ENCODE peak calls at places on chromosomes 11 and 22, in eight cellular contexts. One of them, this sample, is unnamed.

GRCh38 chr11:10139081-10139480 is 154.9 kb downstream of the SBF2 start:
- DNase-seq in T-cell: no peak
- DNase-seq in SK-N-SH: no peak
- DNase-seq in activated naive CD8-positive, alpha-beta T cell treated with anti-CD3 and anti-CD28 coated beads for 36 hours: no peak
- DNase-seq in stromal cell of bone marrow: no peak
- DNase-seq in activated B cell treated with CpG ODN at 0.5 μM for 24 hours: no peak
- DNase-seq in IMR-90: no peak
- DNase-seq in fibroblast of pulmonary artery: no peak
- DNase-seq in this sample: no peak

GRCh38 chr11:16924826-16925494 is 89.3 kb downstream of the PLEKHA7 start:
- DNase-seq in SK-N-SH: peak; percentile 55
- DNase-seq in stromal cell of bone marrow: peak; percentile 19
- DNase-seq in T-cell: no peak
- DNase-seq in fibroblast of pulmonary artery: peak; percentile 25
- DNase-seq in IMR-90: no peak
- DNase-seq in activated naive CD8-positive, alpha-beta T cell treated with anti-CD3 and anti-CD28 coated beads for 36 hours: no peak
- DNase-seq in activated B cell treated with CpG ODN at 0.5 μM for 24 hours: no peak
- DNase-seq in this sample: no peak

GRCh38 chr22:21948390-21948789 is 4.3 kb downstream of the PPM1F start:
- DNase-seq in stromal cell of bone marrow: no peak
- DNase-seq in activated B cell treated with CpG ODN at 0.5 μM for 24 hours: no peak
- DNase-seq in T-cell: no peak
- DNase-seq in IMR-90: no peak
- DNase-seq in SK-N-SH: no peak
- DNase-seq in fibroblast of pulmonary artery: no peak
- DNase-seq in activated naive CD8-positive, alpha-beta T cell treated with anti-CD3 and anti-CD28 coated beads for 36 hours: no peak
- DNase-seq in this sample: no peak

GRCh38 chr11:83051760-83052671 is 19.7 kb downstream of the RAB30 start:
- DNase-seq in stromal cell of bone marrow: peak; percentile 97
- DNase-seq in activated naive CD8-positive, alpha-beta T cell treated with anti-CD3 and anti-CD28 coated beads for 36 hours: no peak
- DNase-seq in activated B cell treated with CpG ODN at 0.5 μM for 24 hours: no peak
- DNase-seq in IMR-90: peak; percentile 98
- DNase-seq in T-cell: no peak
- DNase-seq in SK-N-SH: no peak
- DNase-seq in fibroblast of pulmonary artery: peak; percentile 96
- DNase-seq in this sample: no peak

GRCh38 chr11:126391970-126392637 is 36.6 kb downstream of the ST3GAL4 start:
- DNase-seq in stromal cell of bone marrow: no peak
- DNase-seq in fibroblast of pulmonary artery: peak; percentile 35
- DNase-seq in SK-N-SH: no peak
- DNase-seq in activated B cell treated with CpG ODN at 0.5 μM for 24 hours: no peak
- DNase-seq in T-cell: no peak
- DNase-seq in IMR-90: no peak
- DNase-seq in activated naive CD8-positive, alpha-beta T cell treated with anti-CD3 and anti-CD28 coated beads for 36 hours: no peak
- DNase-seq in this sample: no peak

GRCh38 chr11:31779268-31779879 is 31.7 kb downstream of the PAX6 start:
- DNase-seq in activated B cell treated with CpG ODN at 0.5 μM for 24 hours: no peak
- DNase-seq in stromal cell of bone marrow: peak; percentile 42
- DNase-seq in activated naive CD8-positive, alpha-beta T cell treated with anti-CD3 and anti-CD28 coated beads for 36 hours: no peak
- DNase-seq in T-cell: no peak
- DNase-seq in SK-N-SH: no peak
- DNase-seq in IMR-90: peak; percentile 83
- DNase-seq in fibroblast of pulmonary artery: peak; percentile 36
- DNase-seq in this sample: no peak

GRCh38 chr11:134579709-134580634 is 167.9 kb upstream of the B3GAT1 start:
- DNase-seq in activated B cell treated with CpG ODN at 0.5 μM for 24 hours: no peak
- DNase-seq in activated naive CD8-positive, alpha-beta T cell treated with anti-CD3 and anti-CD28 coated beads for 36 hours: no peak
- DNase-seq in T-cell: no peak
- DNase-seq in SK-N-SH: peak; percentile 67
- DNase-seq in stromal cell of bone marrow: no peak
- DNase-seq in fibroblast of pulmonary artery: no peak
- DNase-seq in IMR-90: no peak
- DNase-seq in this sample: no peak

GRCh38 chr11:121494355-121495099 is 41.8 kb upstream of the SORL1-AS1 start:
- DNase-seq in activated naive CD8-positive, alpha-beta T cell treated with anti-CD3 and anti-CD28 coated beads for 36 hours: peak; percentile 43
- DNase-seq in stromal cell of bone marrow: no peak
- DNase-seq in IMR-90: no peak
- DNase-seq in SK-N-SH: no peak
- DNase-seq in T-cell: no peak
- DNase-seq in activated B cell treated with CpG ODN at 0.5 μM for 24 hours: no peak
- DNase-seq in fibroblast of pulmonary artery: no peak
- DNase-seq in this sample: no peak

GRCh38 chr11:32527776-32528175 is 55.9 kb upstream of the EIF3M start:
- DNase-seq in activated B cell treated with CpG ODN at 0.5 μM for 24 hours: no peak
- DNase-seq in activated naive CD8-positive, alpha-beta T cell treated with anti-CD3 and anti-CD28 coated beads for 36 hours: no peak
- DNase-seq in IMR-90: no peak
- DNase-seq in fibroblast of pulmonary artery: no peak
- DNase-seq in SK-N-SH: no peak
- DNase-seq in T-cell: no peak
- DNase-seq in stromal cell of bone marrow: no peak
- DNase-seq in this sample: no peak

GRCh38 chr11:36037031-36037430 is 93.2 kb downstream of the LDLRAD3 start:
- DNase-seq in stromal cell of bone marrow: no peak
- DNase-seq in IMR-90: peak; percentile 43
- DNase-seq in activated B cell treated with CpG ODN at 0.5 μM for 24 hours: no peak
- DNase-seq in SK-N-SH: no peak
- DNase-seq in fibroblast of pulmonary artery: peak; percentile 64
- DNase-seq in T-cell: no peak
- DNase-seq in activated naive CD8-positive, alpha-beta T cell treated with anti-CD3 and anti-CD28 coated beads for 36 hours: no peak
- DNase-seq in this sample: no peak

GRCh38 chr11:2581151-2581930 is 118.5 kb downstream of the KCNQ1OT1 start:
- DNase-seq in T-cell: no peak
- DNase-seq in activated naive CD8-positive, alpha-beta T cell treated with anti-CD3 and anti-CD28 coated beads for 36 hours: no peak
- DNase-seq in fibroblast of pulmonary artery: no peak
- DNase-seq in stromal cell of bone marrow: no peak
- DNase-seq in IMR-90: no peak
- DNase-seq in SK-N-SH: peak; percentile 18
- DNase-seq in activated B cell treated with CpG ODN at 0.5 μM for 24 hours: peak; percentile 11
- DNase-seq in this sample: no peak

This sample was measured in SK-N-DZ.